ENCODE peak calls at places on chromosomes 4 and X, in ten cellular contexts. One of them, this sample, is unnamed.

GRCh38 chrX:53356186-53356585 is 66.3 kb downstream of the SMC1A start:
- DNase-seq in SK-N-MC: no peak
- DNase-seq in GM23338: peak; percentile 64
- DNase-seq in HCT116: no peak
- DNase-seq in K562: peak; percentile 78
- DNase-seq in stomach: no peak
- DNase-seq in upper lobe of left lung: peak; percentile 10
- DNase-seq in SK-N-SH: peak; percentile 40
- DNase-seq in H1: peak; percentile 72
- DNase-seq in suprapubic skin: no peak
- DNase-seq in this sample: no peak

GRCh38 chr4:1777822-1778641 is 15.1 kb upstream of the FGFR3 start:
- DNase-seq in SK-N-MC: no peak
- DNase-seq in GM23338: peak; percentile 93
- DNase-seq in HCT116: no peak
- DNase-seq in K562: peak; percentile 82
- DNase-seq in stomach: no peak
- DNase-seq in upper lobe of left lung: no peak
- DNase-seq in SK-N-SH: no peak
- DNase-seq in H1: peak; percentile 78
- DNase-seq in suprapubic skin: no peak
- DNase-seq in this sample: no peak

GRCh38 chr4:119106036-119107000 is 29.3 kb upstream of the MYOZ2 start:
- DNase-seq in SK-N-MC: no peak
- DNase-seq in GM23338: no peak
- DNase-seq in HCT116: no peak
- DNase-seq in K562: no peak
- DNase-seq in stomach: no peak
- DNase-seq in upper lobe of left lung: no peak
- DNase-seq in SK-N-SH: no peak
- DNase-seq in H1: no peak
- DNase-seq in suprapubic skin: no peak
- DNase-seq in this sample: peak; percentile 42

GRCh38 chrX:139892512-139892911 is 40.3 kb downstream of the ATP11C start:
- DNase-seq in SK-N-MC: no peak
- DNase-seq in GM23338: no peak
- DNase-seq in HCT116: no peak
- DNase-seq in K562: no peak
- DNase-seq in stomach: no peak
- DNase-seq in upper lobe of left lung: no peak
- DNase-seq in SK-N-SH: no peak
- DNase-seq in H1: no peak
- DNase-seq in suprapubic skin: no peak
- DNase-seq in this sample: no peak

GRCh38 chr4:18695733-18696527 is 674.4 kb upstream of the LCORL start:
- DNase-seq in SK-N-MC: no peak
- DNase-seq in GM23338: peak; percentile 47
- DNase-seq in HCT116: no peak
- DNase-seq in K562: no peak
- DNase-seq in stomach: no peak
- DNase-seq in upper lobe of left lung: peak; percentile 58
- DNase-seq in SK-N-SH: no peak
- DNase-seq in H1: no peak
- DNase-seq in suprapubic skin: no peak
- DNase-seq in this sample: no peak

GRCh38 chrX:135481696-135482179 is 38.7 kb upstream of the INTS6L start:
- DNase-seq in SK-N-MC: no peak
- DNase-seq in GM23338: no peak
- DNase-seq in HCT116: no peak
- DNase-seq in K562: no peak
- DNase-seq in stomach: no peak
- DNase-seq in upper lobe of left lung: no peak
- DNase-seq in SK-N-SH: no peak
- DNase-seq in H1: no peak
- DNase-seq in suprapubic skin: no peak
- DNase-seq in this sample: no peak

GRCh38 chr4:3401436-3402171 is 40.2 kb upstream of the HGFAC start:
- DNase-seq in SK-N-MC: no peak
- DNase-seq in GM23338: no peak
- DNase-seq in HCT116: no peak
- DNase-seq in K562: no peak
- DNase-seq in stomach: no peak
- DNase-seq in upper lobe of left lung: peak; percentile 22
- DNase-seq in SK-N-SH: no peak
- DNase-seq in H1: no peak
- DNase-seq in suprapubic skin: no peak
- DNase-seq in this sample: no peak

GRCh38 chrX:16386126-16386525 is 218.8 kb downstream of the MAGEB17 start:
- DNase-seq in SK-N-MC: no peak
- DNase-seq in GM23338: no peak
- DNase-seq in HCT116: no peak
- DNase-seq in K562: no peak
- DNase-seq in stomach: no peak
- DNase-seq in upper lobe of left lung: no peak
- DNase-seq in SK-N-SH: no peak
- DNase-seq in H1: no peak
- DNase-seq in suprapubic skin: no peak
- DNase-seq in this sample: no peak

GRCh38 chr4:64489628-64490027 is 80.4 kb upstream of the TECRL start:
- DNase-seq in SK-N-MC: no peak
- DNase-seq in GM23338: no peak
- DNase-seq in HCT116: no peak
- DNase-seq in K562: no peak
- DNase-seq in stomach: no peak
- DNase-seq in upper lobe of left lung: no peak
- DNase-seq in SK-N-SH: no peak
- DNase-seq in H1: no peak
- DNase-seq in suprapubic skin: no peak
- DNase-seq in this sample: no peak

GRCh38 chr4:90449626-90450025 is 322.4 kb downstream of the CCSER1 start:
- DNase-seq in SK-N-MC: no peak
- DNase-seq in GM23338: no peak
- DNase-seq in HCT116: no peak
- DNase-seq in K562: no peak
- DNase-seq in stomach: no peak
- DNase-seq in upper lobe of left lung: no peak
- DNase-seq in SK-N-SH: no peak
- DNase-seq in H1: no peak
- DNase-seq in suprapubic skin: no peak
- DNase-seq in this sample: no peak

DNA sequence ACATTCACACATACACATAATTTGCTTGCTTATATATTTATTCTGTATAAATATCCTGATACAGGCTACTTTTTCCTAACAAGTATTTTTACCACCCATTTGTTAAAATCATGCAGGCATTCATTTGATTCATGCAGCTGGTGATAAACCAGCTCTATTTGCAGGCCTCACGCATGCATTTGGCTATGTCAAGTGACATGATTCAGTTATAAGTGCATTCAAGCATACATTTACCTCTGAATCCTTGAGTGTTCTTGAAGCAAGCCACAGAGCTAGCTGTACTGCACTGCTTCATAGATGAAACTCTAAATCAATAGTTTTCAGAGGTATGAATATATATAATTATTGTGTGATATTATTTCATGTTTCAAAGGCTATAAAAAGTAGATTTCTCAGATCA is 544.0 kb upstream of the AGA start:
- DNase-seq in SK-N-MC: no peak
- DNase-seq in GM23338: no peak
- DNase-seq in HCT116: no peak
- DNase-seq in K562: no peak
- DNase-seq in stomach: no peak
- DNase-seq in upper lobe of left lung: no peak
- DNase-seq in SK-N-SH: no peak
- DNase-seq in H1: no peak
- DNase-seq in suprapubic skin: no peak
- DNase-seq in this sample: no peak
- TF ChIP-seq POLR2AphosphoS5 in SK-N-MC: no peak
- TF ChIP-seq POLR2AphosphoS5 in GM23338: no peak
- TF ChIP-seq POLR2AphosphoS5 in HCT116: no peak
- TF ChIP-seq POLR2AphosphoS5 in K562: no peak
- TF ChIP-seq POLR2AphosphoS5 in stomach: no peak
- TF ChIP-seq POLR2AphosphoS5 in upper lobe of left lung: no peak
- TF ChIP-seq POLR2AphosphoS5 in SK-N-SH: no peak
- TF ChIP-seq POLR2AphosphoS5 in H1: no peak
- TF ChIP-seq POLR2AphosphoS5 in suprapubic skin: no peak
- TF ChIP-seq POLR2AphosphoS5 in this sample: no peak

GRCh38 chrX:115490814-115491213 is 70.2 kb upstream of the PLS3 start:
- DNase-seq in SK-N-MC: no peak
- DNase-seq in GM23338: no peak
- DNase-seq in HCT116: no peak
- DNase-seq in K562: no peak
- DNase-seq in stomach: no peak
- DNase-seq in upper lobe of left lung: no peak
- DNase-seq in SK-N-SH: no peak
- DNase-seq in H1: no peak
- DNase-seq in suprapubic skin: no peak
- DNase-seq in this sample: peak; percentile 24

GRCh38 chrX:115499112-115499805 is 61.7 kb upstream of the PLS3 start:
- DNase-seq in SK-N-MC: no peak
- DNase-seq in GM23338: no peak
- DNase-seq in HCT116: no peak
- DNase-seq in K562: no peak
- DNase-seq in stomach: no peak
- DNase-seq in upper lobe of left lung: no peak
- DNase-seq in SK-N-SH: no peak
- DNase-seq in H1: no peak
- DNase-seq in suprapubic skin: no peak
- DNase-seq in this sample: no peak

GRCh38 chrX:115491766-115492165 is 69.2 kb upstream of the PLS3 start:
- DNase-seq in SK-N-MC: no peak
- DNase-seq in GM23338: no peak
- DNase-seq in HCT116: no peak
- DNase-seq in K562: no peak
- DNase-seq in stomach: no peak
- DNase-seq in upper lobe of left lung: no peak
- DNase-seq in SK-N-SH: no peak
- DNase-seq in H1: no peak
- DNase-seq in suprapubic skin: no peak
- DNase-seq in this sample: peak; percentile 61

GRCh38 chrX:115493015-115493414 is 68.0 kb upstream of the PLS3 start:
- DNase-seq in SK-N-MC: no peak
- DNase-seq in GM23338: no peak
- DNase-seq in HCT116: no peak
- DNase-seq in K562: no peak
- DNase-seq in stomach: no peak
- DNase-seq in upper lobe of left lung: no peak
- DNase-seq in SK-N-SH: no peak
- DNase-seq in H1: no peak
- DNase-seq in suprapubic skin: no peak
- DNase-seq in this sample: no peak

DNA sequence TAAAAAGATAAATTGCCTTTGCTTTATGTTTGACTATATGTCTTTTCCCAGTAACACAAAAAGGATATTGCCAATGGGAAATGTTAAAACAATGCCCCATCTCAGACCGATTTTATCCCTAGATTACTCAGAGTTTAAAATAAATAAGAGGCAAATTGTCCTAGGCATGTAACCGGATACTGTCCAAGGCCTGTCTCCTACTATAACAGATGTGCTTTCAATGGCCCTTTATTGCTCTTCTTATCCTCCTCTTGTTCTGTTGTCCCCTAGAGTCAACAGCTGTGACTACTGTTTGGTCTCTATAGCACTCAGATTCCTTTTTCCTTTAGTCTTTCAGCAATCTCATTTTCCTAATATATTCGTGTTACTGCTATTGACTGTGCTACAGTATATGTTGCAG is 66.8 kb upstream of the PLS3 start:
- DNase-seq in SK-N-MC: no peak
- DNase-seq in GM23338: no peak
- DNase-seq in HCT116: no peak
- DNase-seq in K562: no peak
- DNase-seq in stomach: no peak
- DNase-seq in upper lobe of left lung: no peak
- DNase-seq in SK-N-SH: no peak
- DNase-seq in H1: no peak
- DNase-seq in suprapubic skin: no peak
- DNase-seq in this sample: peak; percentile 14
- H3K27ac ChIP-seq in SK-N-MC: no peak overlapping the region
- H3K27ac ChIP-seq in GM23338: no peak overlapping the region
- H3K27ac ChIP-seq in HCT116: no peak overlapping the region
- H3K27ac ChIP-seq in K562: no peak overlapping the region
- H3K27ac ChIP-seq in stomach: no peak overlapping the region
- H3K27ac ChIP-seq in upper lobe of left lung: no peak overlapping the region
- H3K27ac ChIP-seq in SK-N-SH: no peak overlapping the region
- H3K27ac ChIP-seq in H1: no peak overlapping the region
- H3K27ac ChIP-seq in suprapubic skin: no peak overlapping the region
- H3K27ac ChIP-seq in this sample: no peak overlapping the region

GRCh38 chr4:146852365-146852764 is 93.3 kb downstream of the TTC29 start:
- DNase-seq in SK-N-MC: no peak
- DNase-seq in GM23338: no peak
- DNase-seq in HCT116: no peak
- DNase-seq in K562: no peak
- DNase-seq in stomach: no peak
- DNase-seq in upper lobe of left lung: no peak
- DNase-seq in SK-N-SH: no peak
- DNase-seq in H1: no peak
- DNase-seq in suprapubic skin: no peak
- DNase-seq in this sample: no peak
- TF ChIP-seq POLR2AphosphoS5 in SK-N-MC: no peak
- TF ChIP-seq POLR2AphosphoS5 in GM23338: no peak
- TF ChIP-seq POLR2AphosphoS5 in HCT116: no peak
- TF ChIP-seq POLR2AphosphoS5 in K562: no peak
- TF ChIP-seq POLR2AphosphoS5 in stomach: no peak
- TF ChIP-seq POLR2AphosphoS5 in upper lobe of left lung: no peak
- TF ChIP-seq POLR2AphosphoS5 in SK-N-SH: no peak
- TF ChIP-seq POLR2AphosphoS5 in H1: no peak
- TF ChIP-seq POLR2AphosphoS5 in suprapubic skin: no peak
- TF ChIP-seq POLR2AphosphoS5 in this sample: no peak

GRCh38 chrX:154460326-154460725 is 2.2 kb downstream of the PLXNA3 start:
- DNase-seq in SK-N-MC: no peak
- DNase-seq in GM23338: no peak
- DNase-seq in HCT116: no peak
- DNase-seq in K562: no peak
- DNase-seq in stomach: no peak
- DNase-seq in upper lobe of left lung: no peak
- DNase-seq in SK-N-SH: peak; percentile 57
- DNase-seq in H1: no peak
- DNase-seq in suprapubic skin: no peak
- DNase-seq in this sample: no peak

GRCh38 chrX:154458116-154458953 is at the start of gene PLXNA3:
- DNase-seq in SK-N-MC: no peak
- DNase-seq in GM23338: peak; percentile 46
- DNase-seq in HCT116: no peak
- DNase-seq in K562: peak; percentile 87
- DNase-seq in stomach: peak; percentile 39
- DNase-seq in upper lobe of left lung: peak; percentile 94
- DNase-seq in SK-N-SH: peak; percentile 86
- DNase-seq in H1: peak; percentile 62
- DNase-seq in suprapubic skin: no peak
- DNase-seq in this sample: no peak

GRCh38 chrX:154459843-154460242 is 1.8 kb downstream of the PLXNA3 start:
- DNase-seq in SK-N-MC: no peak
- DNase-seq in GM23338: no peak
- DNase-seq in HCT116: no peak
- DNase-seq in K562: peak; percentile 55
- DNase-seq in stomach: no peak
- DNase-seq in upper lobe of left lung: no peak
- DNase-seq in SK-N-SH: peak; percentile 74
- DNase-seq in H1: no peak
- DNase-seq in suprapubic skin: no peak
- DNase-seq in this sample: no peak

GRCh38 chrX:154458954-154459829 is 1.1 kb downstream of the PLXNA3 start:
- DNase-seq in SK-N-MC: no peak
- DNase-seq in GM23338: no peak
- DNase-seq in HCT116: no peak
- DNase-seq in K562: no peak
- DNase-seq in stomach: peak; percentile 42
- DNase-seq in upper lobe of left lung: no peak
- DNase-seq in SK-N-SH: peak; percentile 70
- DNase-seq in H1: no peak
- DNase-seq in suprapubic skin: no peak
- DNase-seq in this sample: no peak

GRCh38 chrX:154457491-154458115 is 478 bp upstream of the PLXNA3 start:
- DNase-seq in SK-N-MC: no peak
- DNase-seq in GM23338: peak; percentile 80
- DNase-seq in HCT116: no peak
- DNase-seq in K562: peak; percentile 88
- DNase-seq in stomach: peak; percentile 48
- DNase-seq in upper lobe of left lung: peak; percentile 92
- DNase-seq in SK-N-SH: peak; percentile 78
- DNase-seq in H1: peak; percentile 65
- DNase-seq in suprapubic skin: no peak
- DNase-seq in this sample: no peak
- H3K27ac ChIP-seq in SK-N-MC: no peak overlapping the region
- H3K27ac ChIP-seq in GM23338: no peak overlapping the region
- H3K27ac ChIP-seq in HCT116: peak overlapping the region; percentile 80
- H3K27ac ChIP-seq in K562: peak overlapping the region; percentile 74
- H3K27ac ChIP-seq in stomach: no peak overlapping the region
- H3K27ac ChIP-seq in upper lobe of left lung: peak overlapping the region; percentile 74
- H3K27ac ChIP-seq in SK-N-SH: peak overlapping the region; percentile 47
- H3K27ac ChIP-seq in H1: no peak overlapping the region
- H3K27ac ChIP-seq in suprapubic skin: peak overlapping the region; percentile 34
- H3K27ac ChIP-seq in this sample: no peak overlapping the region

This sample was measured in endothelial cell of umbilical vein.